ENCODE peak calls at places on chromosome 19, in eight cellular contexts. H, F, Y, A, U, J, S and R are unnamed samples. For H3K9me3, the result is how much of the 10 kb centered on the place peaks cover.

GRCh38 chr19:36032251-36033104 is at the start of gene CLIP3:
- DNase-seq in H (no peak), F (peak), Y (peak), A (no peak), U (peak), J (no peak), S (peak), R (no peak)

GRCh38 chr19:33032218-33032781 is 32.4 kb downstream of the RHPN2 start:
- DNase-seq in H (peak), F (no peak), Y (no peak), A (no peak), U (no peak), J (no peak), S (no peak), R (no peak)

GRCh38 chr19:58409010-58409790 is 751 bp downstream of the ZNF584 start:
- DNase-seq in H (peak), F (peak), Y (peak), A (no peak), U (peak), J (no peak), S (no peak), R (no peak)

GRCh38 chr19:19552811-19553210 is 14.7 kb downstream of the CILP2 start:
- DNase-seq in H (peak), F (no peak), Y (peak), A (no peak), U (peak), J (no peak), S (no peak), R (no peak)

GRCh38 chr19:5321851-5322681 is 18.5 kb downstream of the PTPRS start:
- DNase-seq in H (no peak), F (no peak), Y (no peak), A (no peak), U (no peak), J (no peak), S (no peak), R (no peak)

GRCh38 chr19:32674153-32674958 is 624 bp downstream of the ANKRD27 start:
- DNase-seq in H (no peak), F (peak), Y (no peak), A (no peak), U (peak), J (no peak), S (no peak), R (no peak)

GRCh38 chr19:42191855-42192254 is 25.6 kb downstream of the DEDD2 start:
- DNase-seq in H (peak), F (no peak), Y (no peak), A (no peak), U (peak), J (no peak), S (peak), R (no peak)

GRCh38 chr19:48635966-48636858 is 967 bp downstream of the DBP start:
- DNase-seq in H (no peak), F (no peak), Y (peak), A (no peak), U (peak), J (no peak), S (no peak), R (no peak)

GRCh38 chr19:19209372-19209771 is 2.4 kb upstream of the NCAN start:
- DNase-seq in H (no peak), F (no peak), Y (no peak), A (no peak), U (no peak), J (no peak), S (no peak), R (no peak)

GRCh38 chr19:12665281-12665573 is 1.3 kb downstream of the MAN2B1 start:
- DNase-seq in H (no peak), F (no peak), Y (peak), A (no peak), U (no peak), J (peak), S (no peak), R (no peak)

GRCh38 chr19:37007587-37008220 is 70.5 kb upstream of the ZNF420 start:
- DNase-seq in H (no peak), F (no peak), Y (peak), A (no peak), U (peak), J (no peak), S (peak), R (no peak)

GRCh38 chr19:31110331-31110730 is 238.9 kb downstream of the TSHZ3 start:
- DNase-seq in H (no peak), F (no peak), Y (no peak), A (no peak), U (peak), J (no peak), S (no peak), R (no peak)

GRCh38 chr19:7554990-7555864 is 19.7 kb downstream of the PNPLA6 start:
- DNase-seq in H (no peak), F (no peak), Y (no peak), A (no peak), U (peak), J (no peak), S (no peak), R (no peak)

GRCh38 chr19:12749938-12750521 is 1.6 kb upstream of the BEST2 start:
- DNase-seq in H (peak), F (no peak), Y (no peak), A (no peak), U (peak), J (no peak), S (no peak), R (no peak)

GRCh38 chr19:14004619-14005380 is 1.3 kb downstream of the RFX1 start:
- DNase-seq in H (no peak), F (peak), Y (peak), A (no peak), U (peak), J (peak), S (no peak), R (no peak)

GRCh38 chr19:6590458-6591319 is at the start of gene CD70:
- DNase-seq in H (no peak), F (no peak), Y (no peak), A (no peak), U (peak), J (no peak), S (no peak), R (no peak)

GRCh38 chr19:27920774-27921173 is 1292.2 kb downstream of the UQCRFS1 start:
- DNase-seq in H (no peak), F (no peak), Y (no peak), A (no peak), U (no peak), J (no peak), S (no peak), R (no peak)

GRCh38 chr19:27922970-27923369 is 1290.0 kb downstream of the UQCRFS1 start:
- DNase-seq in H (no peak), F (no peak), Y (no peak), A (no peak), U (no peak), J (no peak), S (no peak), R (no peak)

GRCh38 chr19:27918818-27919217 is 1294.1 kb downstream of the UQCRFS1 start:
- DNase-seq in H (no peak), F (no peak), Y (no peak), A (no peak), U (no peak), J (no peak), S (no peak), R (no peak)
- H3K9me3 ChIP-seq in H (under half), F (under half), Y (under half), A (under half), U (under half), J (under half), S (under half), R (under half)

GRCh38 chr19:1567848-1568227 is 287 bp downstream of the MEX3D start:
- DNase-seq in H (no peak), F (no peak), Y (no peak), A (no peak), U (no peak), J (no peak), S (no peak), R (no peak)
- H3K4me3 ChIP-seq in H (no peak), F (no peak), Y (peak), A (no peak), U (no peak), J (peak), S (peak), R (no peak)

DNA sequence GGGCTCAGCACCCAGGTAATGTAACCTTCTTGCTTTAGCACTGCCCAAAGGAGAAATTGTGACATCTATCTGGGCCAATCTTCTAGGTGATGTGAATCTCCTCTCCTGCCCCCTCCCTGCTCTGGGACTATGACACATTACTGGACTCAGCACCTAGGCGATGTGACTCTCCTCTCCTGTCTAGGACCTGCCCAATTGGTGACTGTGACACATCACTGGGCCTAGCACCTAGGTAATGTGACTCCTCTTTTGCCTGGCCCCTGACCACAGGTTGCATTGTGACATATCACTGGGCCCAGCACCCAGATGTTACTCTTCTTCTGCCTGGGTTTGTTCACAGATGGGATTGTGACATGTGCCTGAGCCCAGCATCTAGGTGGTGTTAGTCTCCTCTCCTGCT is 45.0 kb downstream of the ZNF85 start:
- DNase-seq in H (no peak), F (no peak), Y (no peak), A (no peak), U (no peak), J (no peak), S (no peak), R (no peak)
- H3K9me3 ChIP-seq in H (under half), F (under half), Y (under half), A (under half), U (under half), J (under half), S (under half), R (under half)

DNA sequence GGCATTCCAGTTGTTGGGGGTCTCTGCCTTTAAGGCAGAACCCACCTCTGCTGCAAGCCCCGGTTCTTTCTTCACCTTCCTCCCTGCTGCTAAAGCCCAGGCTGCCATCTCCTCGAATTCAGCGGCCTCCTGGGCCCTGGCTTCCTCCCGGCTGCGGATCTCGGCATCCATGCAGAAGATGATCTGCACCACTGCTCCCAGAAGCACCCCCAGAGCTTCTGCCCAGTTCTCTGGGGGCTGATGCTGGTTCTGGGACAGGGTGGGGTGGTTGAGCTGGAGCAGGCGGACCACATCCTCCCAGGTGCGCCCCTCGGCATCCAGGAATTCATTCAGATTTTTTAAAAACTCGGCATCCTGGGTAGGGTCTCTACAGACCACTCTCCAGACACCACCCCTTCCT is 987 bp downstream of the PNMA8A start:
- DNase-seq in H (no peak), F (no peak), Y (no peak), A (no peak), U (no peak), J (no peak), S (no peak), R (no peak)
- H3K4me3 ChIP-seq in H (no peak), F (no peak), Y (no peak), A (peak), U (no peak), J (no peak), S (no peak), R (peak)